ENCODE peak calls at places on chromosomes 7 and 10, in nine cellular contexts. B, P, E, V, A, X, L, F and I are unnamed samples.

GRCh38 chr10:101464518-101465085 is 110.6 kb downstream of the BTRC start:
- DNase-seq in V (no peak), A (no peak), E (no peak), F (no peak), P (no peak), B (no peak), X (no peak), L (no peak), I (no peak)

GRCh38 chr7:84536256-84536870 is 341.8 kb upstream of the SEMA3A start:
- DNase-seq in V (no peak), A (peak), F (no peak), B (no peak), P (no peak), X (no peak), E (no peak), L (no peak), I (peak)

GRCh38 chr10:59273453-59273852 is 88.9 kb downstream of the FAM13C start:
- DNase-seq in A (no peak), L (no peak), P (no peak), F (no peak), X (no peak), V (no peak), E (no peak), B (no peak), I (no peak)

GRCh38 chr7:2629740-2630681 is 1.8 kb upstream of the TTYH3 start:
- DNase-seq in V (no peak), X (no peak), E (peak), P (no peak), L (no peak), A (peak), F (no peak), B (no peak), I (no peak)

GRCh38 chr10:28922861-28923260 is 245.5 kb downstream of the BAMBI start:
- DNase-seq in L (no peak), V (no peak), X (no peak), A (no peak), B (no peak), P (no peak), E (no peak), F (no peak), I (no peak)

GRCh38 chr7:27576360-27576944 is 86.2 kb downstream of the HIBADH start:
- DNase-seq in A (no peak), V (no peak), E (peak), P (peak), X (peak), F (no peak), B (no peak), L (peak), I (peak)

GRCh38 chr10:67789769-67790168 is 48.2 kb downstream of the DNAJC12 start:
- DNase-seq in F (no peak), X (no peak), B (no peak), A (no peak), L (no peak), E (no peak), P (no peak), V (no peak), I (no peak)

GRCh38 chr10:34655286-34656170 is 159.6 kb downstream of the PARD3 start:
- DNase-seq in L (peak), X (peak), V (no peak), E (peak), P (peak), F (no peak), B (no peak), A (peak), I (peak)

GRCh38 chr10:21329995-21330627 is 195.4 kb downstream of the SKIDA1 start:
- DNase-seq in L (peak), B (no peak), A (no peak), P (no peak), E (peak), X (peak), F (no peak), V (no peak), I (peak)

GRCh38 chr10:62012318-62012717 is 110.8 kb downstream of the ARID5B start:
- DNase-seq in E (no peak), X (no peak), L (no peak), B (no peak), A (no peak), V (no peak), P (no peak), F (no peak), I (no peak)

GRCh38 chr7:37181550-37181932 is 267.1 kb downstream of the ELMO1 start:
- DNase-seq in X (no peak), E (no peak), A (no peak), V (no peak), L (no peak), F (no peak), P (no peak), B (no peak), I (no peak)

GRCh38 chr10:18140149-18140956 is at the start of gene CACNB2:
- DNase-seq in B (peak), V (no peak), A (peak), X (no peak), L (no peak), F (no peak), P (no peak), E (no peak), I (no peak)

GRCh38 chr7:131722371-131722770 is 165.9 kb upstream of the PODXL start:
- DNase-seq in X (no peak), P (no peak), E (peak), B (no peak), L (no peak), F (no peak), A (no peak), V (no peak), I (peak)

GRCh38 chr10:28946479-28946878 is 269.2 kb downstream of the BAMBI start:
- DNase-seq in B (no peak), E (peak), A (no peak), F (no peak), L (no peak), V (no peak), X (no peak), P (no peak), I (peak)

GRCh38 chr7:158301221-158301620 is 286.4 kb downstream of the PTPRN2 start:
- DNase-seq in X (no peak), P (no peak), V (no peak), B (no peak), A (peak), E (no peak), L (no peak), F (no peak), I (no peak)

GRCh38 chr10:102868976-102869289 is 337 bp upstream of the AS3MT start:
- DNase-seq in P (no peak), B (no peak), L (no peak), V (no peak), F (no peak), A (no peak), E (peak), X (no peak), I (no peak)

GRCh38 chr7:112895996-112896395 is 105.8 kb upstream of the TMEM168 start:
- DNase-seq in L (peak), B (no peak), F (no peak), E (no peak), P (no peak), V (no peak), A (no peak), X (no peak), I (no peak)

GRCh38 chr10:72331575-72332422 is 22.9 kb downstream of the DNAJB12 start:
- DNase-seq in V (peak), F (no peak), E (no peak), P (peak), B (peak), L (no peak), A (peak), X (no peak), I (no peak)